ENCODE peak calls at places on chromosomes 11 and 22, in five cellular contexts. P is cardiac muscle cell; M is iris pigment epithelial cell; O is central memory CD4-positive, alpha-beta T cell; J is germinal center. S is an unnamed sample.

GRCh38 chr22:40922484-40923303 is 28.5 kb upstream of the RBX1 start:
- DNase-seq in P (peak), M (peak), O (peak), J (peak), S (peak)

GRCh38 chr22:46055176-46055850 is 78.4 kb upstream of the WNT7B start:
- DNase-seq in P (no peak), M (no peak), O (no peak), J (no peak), S (no peak)

GRCh38 chr22:35023692-35024363 is 42.1 kb upstream of the ISX start:
- DNase-seq in P (peak), M (peak), O (no peak), J (peak), S (peak)

GRCh38 chr11:121706884-121707283 is 254.1 kb upstream of the SORL1-AS1 start:
- DNase-seq in P (no peak), M (no peak), O (no peak), J (no peak), S (no peak)

GRCh38 chr22:47544696-47545095 is 782.2 kb downstream of the TBC1D22A start:
- DNase-seq in P (no peak), M (no peak), O (no peak), J (no peak), S (no peak)

GRCh38 chr11:27512238-27512637 is 5.7 kb upstream of the LIN7C start:
- DNase-seq in P (no peak), M (no peak), O (no peak), J (no peak), S (no peak)

GRCh38 chr22:48258841-48259240 is 1496.4 kb downstream of the TBC1D22A start:
- DNase-seq in P (no peak), M (no peak), O (no peak), J (no peak), S (no peak)

GRCh38 chr22:23774922-23775436 is 2.3 kb downstream of the MMP11 start:
- DNase-seq in P (no peak), M (peak), O (no peak), J (no peak), S (no peak)

GRCh38 chr11:103961010-103961409 is 75.4 kb upstream of the DDI1 start:
- DNase-seq in P (no peak), M (peak), O (no peak), J (no peak), S (no peak)

GRCh38 chr11:117570701-117571100 is 226.3 kb downstream of the DSCAML1 start:
- DNase-seq in P (no peak), M (no peak), O (no peak), J (no peak), S (no peak)

GRCh38 chr11:123640677-123641494 is 13.5 kb downstream of the SCN3B start:
- DNase-seq in P (peak), M (peak), O (peak), J (peak), S (peak)

GRCh38 chr11:86671386-86672006 is 920 bp downstream of the ME3 start:
- DNase-seq in P (no peak), M (no peak), O (no peak), J (no peak), S (no peak)

GRCh38 chr11:41245704-41246398 is 213.6 kb downstream of the LRRC4C start:
- DNase-seq in P (no peak), M (no peak), O (no peak), J (no peak), S (no peak)

GRCh38 chr11:107197932-107198331 is 179.7 kb upstream of the GUCY1A2 start:
- DNase-seq in P (no peak), M (no peak), O (no peak), J (no peak), S (no peak)

GRCh38 chr11:68168694-68169093 is 44.4 kb downstream of the KMT5B start:
- DNase-seq in P (no peak), M (no peak), O (no peak), J (no peak), S (no peak)

GRCh38 chr11:76320929-76321328 is 60.0 kb downstream of the THAP12 start:
- DNase-seq in P (no peak), M (no peak), O (no peak), J (no peak), S (no peak)

GRCh38 chr11:69064394-69064957 is 15.7 kb downstream of the TPCN2 start:
- DNase-seq in P (no peak), M (no peak), O (no peak), J (no peak), S (no peak)

GRCh38 chr11:91163619-91164451 is 941.0 kb upstream of the CHORDC1 start:
- DNase-seq in P (peak), M (peak), O (no peak), J (no peak), S (no peak)

GRCh38 chr11:13292970-13293369 is 15.4 kb downstream of the BMAL1 start:
- DNase-seq in P (no peak), M (no peak), O (no peak), J (no peak), S (no peak)

GRCh38 chr22:45626198-45626651 is 45.4 kb upstream of the ATXN10 start:
- DNase-seq in P (no peak), M (no peak), O (no peak), J (no peak), S (no peak)

S was measured in GM20000.